ENCODE peak calls at places on chromosomes 5 and 9, in eight cellular contexts. One of them, this sample, is unnamed. For H3K36me3, the result is how much of the 10 kb centered on the place peaks cover.

GRCh38 chr9:112866662-112867274 is 23.9 kb downstream of the SLC46A2 start:
- DNase-seq in NT2/D1: peak
- DNase-seq in left ventricle myocardium inferior: no peak
- DNase-seq in adrenal gland: no peak
- DNase-seq in CD8-positive, alpha-beta T cell: no peak
- DNase-seq in mucosa of descending colon: no peak
- DNase-seq in GM12878: no peak
- DNase-seq in HCT116: peak
- DNase-seq in this sample: no peak

GRCh38 chr9:128470560-128470959 is 14.8 kb downstream of the ODF2 start:
- DNase-seq in NT2/D1: no peak
- DNase-seq in left ventricle myocardium inferior: no peak
- DNase-seq in adrenal gland: no peak
- DNase-seq in CD8-positive, alpha-beta T cell: peak
- DNase-seq in mucosa of descending colon: no peak
- DNase-seq in GM12878: no peak
- DNase-seq in HCT116: no peak
- DNase-seq in this sample: no peak

GRCh38 chr9:122819326-122819725 is 9.1 kb downstream of the PDCL start:
- DNase-seq in NT2/D1: no peak
- DNase-seq in left ventricle myocardium inferior: no peak
- DNase-seq in adrenal gland: no peak
- DNase-seq in CD8-positive, alpha-beta T cell: no peak
- DNase-seq in mucosa of descending colon: no peak
- DNase-seq in GM12878: no peak
- DNase-seq in HCT116: no peak
- DNase-seq in this sample: no peak

GRCh38 chr9:109448223-109448622 is 49.9 kb downstream of the PTPN3 start:
- DNase-seq in NT2/D1: no peak
- DNase-seq in left ventricle myocardium inferior: no peak
- DNase-seq in adrenal gland: no peak
- DNase-seq in CD8-positive, alpha-beta T cell: no peak
- DNase-seq in mucosa of descending colon: no peak
- DNase-seq in GM12878: no peak
- DNase-seq in HCT116: no peak
- DNase-seq in this sample: no peak

GRCh38 chr9:114804504-114804903 is 1.3 kb downstream of the TNFSF15 start:
- DNase-seq in NT2/D1: no peak
- DNase-seq in left ventricle myocardium inferior: no peak
- DNase-seq in adrenal gland: peak
- DNase-seq in CD8-positive, alpha-beta T cell: no peak
- DNase-seq in mucosa of descending colon: peak
- DNase-seq in GM12878: no peak
- DNase-seq in HCT116: peak
- DNase-seq in this sample: no peak

GRCh38 chr5:178398856-178399722 is 166.5 kb upstream of the PHYKPL start:
- DNase-seq in NT2/D1: no peak
- DNase-seq in left ventricle myocardium inferior: no peak
- DNase-seq in adrenal gland: no peak
- DNase-seq in CD8-positive, alpha-beta T cell: no peak
- DNase-seq in mucosa of descending colon: no peak
- DNase-seq in GM12878: no peak
- DNase-seq in HCT116: no peak
- DNase-seq in this sample: peak

GRCh38 chr9:121770415-121771273 is 119.2 kb downstream of the DAB2IP start:
- DNase-seq in NT2/D1: no peak
- DNase-seq in left ventricle myocardium inferior: no peak
- DNase-seq in adrenal gland: no peak
- DNase-seq in CD8-positive, alpha-beta T cell: no peak
- DNase-seq in mucosa of descending colon: peak
- DNase-seq in GM12878: no peak
- DNase-seq in HCT116: no peak
- DNase-seq in this sample: no peak

GRCh38 chr9:5894237-5894959 is 3.7 kb downstream of the MLANA start:
- DNase-seq in NT2/D1: no peak
- DNase-seq in left ventricle myocardium inferior: no peak
- DNase-seq in adrenal gland: no peak
- DNase-seq in CD8-positive, alpha-beta T cell: no peak
- DNase-seq in mucosa of descending colon: no peak
- DNase-seq in GM12878: no peak
- DNase-seq in HCT116: no peak
- DNase-seq in this sample: no peak

GRCh38 chr5:123116757-123117156 is 27.7 kb downstream of the PRDM6 start:
- DNase-seq in NT2/D1: no peak
- DNase-seq in left ventricle myocardium inferior: no peak
- DNase-seq in adrenal gland: no peak
- DNase-seq in CD8-positive, alpha-beta T cell: no peak
- DNase-seq in mucosa of descending colon: no peak
- DNase-seq in GM12878: no peak
- DNase-seq in HCT116: no peak
- DNase-seq in this sample: no peak

GRCh38 chr5:138354926-138355378 is 2.5 kb downstream of the KDM3B start:
- DNase-seq in NT2/D1: no peak
- DNase-seq in left ventricle myocardium inferior: no peak
- DNase-seq in adrenal gland: peak
- DNase-seq in CD8-positive, alpha-beta T cell: peak
- DNase-seq in mucosa of descending colon: no peak
- DNase-seq in GM12878: peak
- DNase-seq in HCT116: no peak
- DNase-seq in this sample: no peak

GRCh38 chr5:24606974-24607373 is 37.8 kb downstream of the CDH10 start:
- DNase-seq in NT2/D1: no peak
- DNase-seq in left ventricle myocardium inferior: no peak
- DNase-seq in adrenal gland: no peak
- DNase-seq in CD8-positive, alpha-beta T cell: no peak
- DNase-seq in mucosa of descending colon: no peak
- DNase-seq in GM12878: no peak
- DNase-seq in HCT116: no peak
- DNase-seq in this sample: no peak

GRCh38 chr5:80246995-80247729 is 8.7 kb downstream of the SERINC5 start:
- DNase-seq in NT2/D1: no peak
- DNase-seq in left ventricle myocardium inferior: peak
- DNase-seq in adrenal gland: peak
- DNase-seq in CD8-positive, alpha-beta T cell: peak
- DNase-seq in mucosa of descending colon: no peak
- DNase-seq in GM12878: peak
- DNase-seq in HCT116: peak
- DNase-seq in this sample: peak

GRCh38 chr5:66596791-66597757 is 881 bp downstream of the MAST4 start:
- DNase-seq in NT2/D1: no peak
- DNase-seq in left ventricle myocardium inferior: peak
- DNase-seq in adrenal gland: peak
- DNase-seq in CD8-positive, alpha-beta T cell: no peak
- DNase-seq in mucosa of descending colon: peak
- DNase-seq in GM12878: no peak
- DNase-seq in HCT116: no peak
- DNase-seq in this sample: peak

GRCh38 chr5:78300464-78301045 is 6.1 kb upstream of the AP3B1 start:
- DNase-seq in NT2/D1: no peak
- DNase-seq in left ventricle myocardium inferior: no peak
- DNase-seq in adrenal gland: no peak
- DNase-seq in CD8-positive, alpha-beta T cell: no peak
- DNase-seq in mucosa of descending colon: no peak
- DNase-seq in GM12878: no peak
- DNase-seq in HCT116: peak
- DNase-seq in this sample: no peak

GRCh38 chr5:139363937-139364336 is 19.2 kb downstream of the SLC23A1 start:
- DNase-seq in NT2/D1: no peak
- DNase-seq in left ventricle myocardium inferior: no peak
- DNase-seq in adrenal gland: no peak
- DNase-seq in CD8-positive, alpha-beta T cell: no peak
- DNase-seq in mucosa of descending colon: no peak
- DNase-seq in GM12878: no peak
- DNase-seq in HCT116: no peak
- DNase-seq in this sample: no peak

GRCh38 chr5:139360384-139360783 is 18.7 kb downstream of the PAIP2 start:
- DNase-seq in NT2/D1: no peak
- DNase-seq in left ventricle myocardium inferior: no peak
- DNase-seq in adrenal gland: no peak
- DNase-seq in CD8-positive, alpha-beta T cell: no peak
- DNase-seq in mucosa of descending colon: no peak
- DNase-seq in GM12878: no peak
- DNase-seq in HCT116: no peak
- DNase-seq in this sample: no peak

GRCh38 chr5:139368613-139369012 is 14.5 kb downstream of the SLC23A1 start:
- DNase-seq in NT2/D1: no peak
- DNase-seq in left ventricle myocardium inferior: no peak
- DNase-seq in adrenal gland: no peak
- DNase-seq in CD8-positive, alpha-beta T cell: no peak
- DNase-seq in mucosa of descending colon: no peak
- DNase-seq in GM12878: no peak
- DNase-seq in HCT116: no peak
- DNase-seq in this sample: no peak

GRCh38 chr5:139361821-139362429 is 20.3 kb downstream of the PAIP2 start:
- DNase-seq in NT2/D1: no peak
- DNase-seq in left ventricle myocardium inferior: no peak
- DNase-seq in adrenal gland: no peak
- DNase-seq in CD8-positive, alpha-beta T cell: no peak
- DNase-seq in mucosa of descending colon: no peak
- DNase-seq in GM12878: no peak
- DNase-seq in HCT116: no peak
- DNase-seq in this sample: no peak

DNA sequence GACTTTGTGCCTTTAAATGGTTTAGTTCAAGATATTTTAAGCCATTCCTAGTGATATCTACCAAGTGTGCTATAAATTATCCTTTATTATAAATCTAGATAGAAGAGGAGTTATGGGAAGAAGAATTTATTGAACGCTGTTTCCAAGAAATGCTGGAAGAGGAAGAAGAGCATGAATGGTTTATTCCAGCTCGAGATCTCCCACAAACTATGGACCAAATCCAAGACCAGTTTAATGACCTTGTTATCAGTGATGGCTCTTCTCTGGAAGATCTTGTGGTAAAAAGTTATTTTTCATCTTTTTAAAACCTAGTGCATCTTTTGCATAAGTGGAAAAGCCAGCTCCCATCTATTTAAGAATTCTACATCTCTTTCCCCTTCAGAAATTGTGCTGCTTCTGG is 18.6 kb downstream of the SLC23A1 start:
- DNase-seq in NT2/D1: no peak
- DNase-seq in left ventricle myocardium inferior: no peak
- DNase-seq in adrenal gland: no peak
- DNase-seq in CD8-positive, alpha-beta T cell: no peak
- DNase-seq in mucosa of descending colon: no peak
- DNase-seq in GM12878: no peak
- DNase-seq in HCT116: no peak
- DNase-seq in this sample: no peak
- H3K36me3 ChIP-seq in NT2/D1: under half
- H3K36me3 ChIP-seq in left ventricle myocardium inferior: half or more
- H3K36me3 ChIP-seq in adrenal gland: under half
- H3K36me3 ChIP-seq in CD8-positive, alpha-beta T cell: under half
- H3K36me3 ChIP-seq in mucosa of descending colon: under half
- H3K36me3 ChIP-seq in GM12878: under half
- H3K36me3 ChIP-seq in HCT116: under half
- H3K36me3 ChIP-seq in this sample: under half

GRCh38 chr9:136389396-136389795 is 10.6 kb downstream of the SNAPC4 start:
- DNase-seq in NT2/D1: no peak
- DNase-seq in left ventricle myocardium inferior: no peak
- DNase-seq in adrenal gland: no peak
- DNase-seq in CD8-positive, alpha-beta T cell: no peak
- DNase-seq in mucosa of descending colon: no peak
- DNase-seq in GM12878: no peak
- DNase-seq in HCT116: no peak
- DNase-seq in this sample: peak

GRCh38 chr9:136394312-136395305 is 5.4 kb downstream of the SNAPC4 start:
- DNase-seq in NT2/D1: no peak
- DNase-seq in left ventricle myocardium inferior: no peak
- DNase-seq in adrenal gland: no peak
- DNase-seq in CD8-positive, alpha-beta T cell: no peak
- DNase-seq in mucosa of descending colon: no peak
- DNase-seq in GM12878: no peak
- DNase-seq in HCT116: no peak
- DNase-seq in this sample: peak

GRCh38 chr9:136392538-136393449 is 7.2 kb downstream of the SNAPC4 start:
- DNase-seq in NT2/D1: no peak
- DNase-seq in left ventricle myocardium inferior: no peak
- DNase-seq in adrenal gland: no peak
- DNase-seq in CD8-positive, alpha-beta T cell: no peak
- DNase-seq in mucosa of descending colon: no peak
- DNase-seq in GM12878: no peak
- DNase-seq in HCT116: no peak
- DNase-seq in this sample: no peak

GRCh38 chr9:136393531-136393930 is 6.4 kb downstream of the SNAPC4 start:
- DNase-seq in NT2/D1: no peak
- DNase-seq in left ventricle myocardium inferior: no peak
- DNase-seq in adrenal gland: no peak
- DNase-seq in CD8-positive, alpha-beta T cell: no peak
- DNase-seq in mucosa of descending colon: no peak
- DNase-seq in GM12878: no peak
- DNase-seq in HCT116: no peak
- DNase-seq in this sample: peak

GRCh38 chr9:136391737-136392537 is 8.0 kb downstream of the SNAPC4 start:
- DNase-seq in NT2/D1: no peak
- DNase-seq in left ventricle myocardium inferior: no peak
- DNase-seq in adrenal gland: no peak
- DNase-seq in CD8-positive, alpha-beta T cell: no peak
- DNase-seq in mucosa of descending colon: no peak
- DNase-seq in GM12878: no peak
- DNase-seq in HCT116: no peak
- DNase-seq in this sample: peak
- H3K36me3 ChIP-seq in NT2/D1: half or more
- H3K36me3 ChIP-seq in left ventricle myocardium inferior: half or more
- H3K36me3 ChIP-seq in adrenal gland: under half
- H3K36me3 ChIP-seq in CD8-positive, alpha-beta T cell: under half
- H3K36me3 ChIP-seq in mucosa of descending colon: under half
- H3K36me3 ChIP-seq in GM12878: under half
- H3K36me3 ChIP-seq in HCT116: half or more
- H3K36me3 ChIP-seq in this sample: under half

GRCh38 chr9:124522121-124523098 is 15.2 kb upstream of the NR5A1 start:
- DNase-seq in NT2/D1: peak
- DNase-seq in left ventricle myocardium inferior: no peak
- DNase-seq in adrenal gland: no peak
- DNase-seq in CD8-positive, alpha-beta T cell: no peak
- DNase-seq in mucosa of descending colon: no peak
- DNase-seq in GM12878: no peak
- DNase-seq in HCT116: peak
- DNase-seq in this sample: no peak
- H3K36me3 ChIP-seq in NT2/D1: under half
- H3K36me3 ChIP-seq in left ventricle myocardium inferior: under half
- H3K36me3 ChIP-seq in adrenal gland: under half
- H3K36me3 ChIP-seq in CD8-positive, alpha-beta T cell: under half
- H3K36me3 ChIP-seq in mucosa of descending colon: under half
- H3K36me3 ChIP-seq in GM12878: under half
- H3K36me3 ChIP-seq in HCT116: under half
- H3K36me3 ChIP-seq in this sample: under half

DNA sequence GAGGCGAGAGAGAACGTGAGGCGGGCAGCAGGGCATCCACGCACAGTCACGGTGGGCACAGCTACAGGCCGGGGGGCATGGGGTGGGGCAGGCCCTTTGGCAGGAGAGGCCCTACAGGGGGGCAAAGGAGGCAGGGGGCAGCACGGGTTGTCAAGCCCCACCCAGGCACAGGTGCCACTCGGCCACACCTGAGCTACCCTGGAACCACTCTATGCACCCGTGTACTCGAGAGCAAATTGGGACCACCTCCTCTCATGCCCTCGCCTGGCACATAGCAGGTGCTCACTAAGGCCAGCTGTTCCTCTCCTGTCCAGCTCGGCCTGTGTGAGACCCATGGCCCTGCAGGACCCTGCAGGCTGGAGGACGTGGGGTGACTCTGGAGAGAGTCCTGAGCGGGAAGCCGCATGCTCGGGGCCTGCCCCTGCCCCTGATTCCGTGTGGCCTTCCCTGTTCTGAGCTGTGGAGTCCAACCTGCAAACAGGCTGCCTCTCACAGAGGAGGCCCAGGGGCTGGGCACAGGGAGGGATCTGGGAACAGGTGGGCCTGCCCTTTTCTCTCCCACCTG is 31.4 kb upstream of the SARDH start:
- DNase-seq in NT2/D1: no peak
- DNase-seq in left ventricle myocardium inferior: no peak
- DNase-seq in adrenal gland: peak
- DNase-seq in CD8-positive, alpha-beta T cell: no peak
- DNase-seq in mucosa of descending colon: peak
- DNase-seq in GM12878: no peak
- DNase-seq in HCT116: no peak
- DNase-seq in this sample: no peak
- H3K36me3 ChIP-seq in NT2/D1: under half
- H3K36me3 ChIP-seq in left ventricle myocardium inferior: half or more
- H3K36me3 ChIP-seq in adrenal gland: under half
- H3K36me3 ChIP-seq in CD8-positive, alpha-beta T cell: under half
- H3K36me3 ChIP-seq in mucosa of descending colon: under half
- H3K36me3 ChIP-seq in GM12878: under half
- H3K36me3 ChIP-seq in HCT116: under half
- H3K36me3 ChIP-seq in this sample: half or more